ENCODE peak calls at places on chromosomes 11 and 22, in seven cellular contexts. One of them, this sample, is unnamed.

GRCh38 chr11:46333129-46333947 is 13.9 kb upstream of the DGKZ start:
- DNase-seq in choroid plexus epithelial cell: no peak
- DNase-seq in kidney: no peak
- DNase-seq in cardiac muscle cell: no peak
- DNase-seq in AG09309: no peak
- DNase-seq in A549: no peak
- DNase-seq in GM12865: no peak
- DNase-seq in this sample: no peak

GRCh38 chr11:125166903-125167291 is 2.3 kb downstream of the PKNOX2 start:
- DNase-seq in choroid plexus epithelial cell: no peak
- DNase-seq in kidney: no peak
- DNase-seq in cardiac muscle cell: no peak
- DNase-seq in AG09309: no peak
- DNase-seq in A549: no peak
- DNase-seq in GM12865: no peak
- DNase-seq in this sample: no peak

GRCh38 chr11:27933992-27934829 is 173.7 kb downstream of the KIF18A start:
- DNase-seq in choroid plexus epithelial cell: peak
- DNase-seq in kidney: no peak
- DNase-seq in cardiac muscle cell: no peak
- DNase-seq in AG09309: peak
- DNase-seq in A549: peak
- DNase-seq in GM12865: no peak
- DNase-seq in this sample: no peak

GRCh38 chr11:63841554-63841953 is 2.6 kb downstream of the MARK2 start:
- DNase-seq in choroid plexus epithelial cell: peak
- DNase-seq in kidney: no peak
- DNase-seq in cardiac muscle cell: no peak
- DNase-seq in AG09309: no peak
- DNase-seq in A549: no peak
- DNase-seq in GM12865: no peak
- DNase-seq in this sample: no peak

GRCh38 chr11:111663820-111664219 is 61.6 kb downstream of the SIK2 start:
- DNase-seq in choroid plexus epithelial cell: peak
- DNase-seq in kidney: no peak
- DNase-seq in cardiac muscle cell: no peak
- DNase-seq in AG09309: no peak
- DNase-seq in A549: no peak
- DNase-seq in GM12865: no peak
- DNase-seq in this sample: no peak

GRCh38 chr22:50112151-50113118 is 22.6 kb downstream of the MOV10L1 start:
- DNase-seq in choroid plexus epithelial cell: peak
- DNase-seq in kidney: no peak
- DNase-seq in cardiac muscle cell: no peak
- DNase-seq in AG09309: peak
- DNase-seq in A549: no peak
- DNase-seq in GM12865: peak
- DNase-seq in this sample: no peak

GRCh38 chr11:134949121-134949591 is 537.1 kb upstream of the B3GAT1 start:
- DNase-seq in choroid plexus epithelial cell: peak
- DNase-seq in kidney: no peak
- DNase-seq in cardiac muscle cell: no peak
- DNase-seq in AG09309: peak
- DNase-seq in A549: no peak
- DNase-seq in GM12865: no peak
- DNase-seq in this sample: no peak

GRCh38 chr22:37639070-37639760 is at the start of gene SH3BP1:
- DNase-seq in choroid plexus epithelial cell: peak
- DNase-seq in kidney: peak
- DNase-seq in cardiac muscle cell: peak
- DNase-seq in AG09309: no peak
- DNase-seq in A549: no peak
- DNase-seq in GM12865: peak
- DNase-seq in this sample: peak

GRCh38 chr11:1387521-1387920 is 2.2 kb upstream of the BRSK2 start:
- DNase-seq in choroid plexus epithelial cell: no peak
- DNase-seq in kidney: peak
- DNase-seq in cardiac muscle cell: no peak
- DNase-seq in AG09309: no peak
- DNase-seq in A549: no peak
- DNase-seq in GM12865: no peak
- DNase-seq in this sample: no peak

GRCh38 chr22:19940536-19941364 is 822 bp upstream of the COMT start:
- DNase-seq in choroid plexus epithelial cell: no peak
- DNase-seq in kidney: peak
- DNase-seq in cardiac muscle cell: no peak
- DNase-seq in AG09309: no peak
- DNase-seq in A549: peak
- DNase-seq in GM12865: no peak
- DNase-seq in this sample: no peak

GRCh38 chr11:6062691-6063358 is 32.3 kb upstream of the OR56A1 start:
- DNase-seq in choroid plexus epithelial cell: no peak
- DNase-seq in kidney: no peak
- DNase-seq in cardiac muscle cell: no peak
- DNase-seq in AG09309: no peak
- DNase-seq in A549: no peak
- DNase-seq in GM12865: peak
- DNase-seq in this sample: no peak

GRCh38 chr11:129319201-129319600 is 56.4 kb upstream of the BARX2 start:
- DNase-seq in choroid plexus epithelial cell: no peak
- DNase-seq in kidney: no peak
- DNase-seq in cardiac muscle cell: no peak
- DNase-seq in AG09309: no peak
- DNase-seq in A549: no peak
- DNase-seq in GM12865: no peak
- DNase-seq in this sample: no peak

GRCh38 chr11:133835258-133836075 is 9.8 kb downstream of the SPATA19 start:
- DNase-seq in choroid plexus epithelial cell: peak
- DNase-seq in kidney: no peak
- DNase-seq in cardiac muscle cell: peak
- DNase-seq in AG09309: no peak
- DNase-seq in A549: peak
- DNase-seq in GM12865: peak
- DNase-seq in this sample: peak

GRCh38 chr22:48070760-48071159 is 1308.3 kb downstream of the TBC1D22A start:
- DNase-seq in choroid plexus epithelial cell: no peak
- DNase-seq in kidney: no peak
- DNase-seq in cardiac muscle cell: no peak
- DNase-seq in AG09309: no peak
- DNase-seq in A549: no peak
- DNase-seq in GM12865: peak
- DNase-seq in this sample: no peak

GRCh38 chr22:25482868-25483639 is 81.4 kb upstream of the GRK3 start:
- DNase-seq in choroid plexus epithelial cell: no peak
- DNase-seq in kidney: no peak
- DNase-seq in cardiac muscle cell: no peak
- DNase-seq in AG09309: no peak
- DNase-seq in A549: no peak
- DNase-seq in GM12865: no peak
- DNase-seq in this sample: no peak

DNA sequence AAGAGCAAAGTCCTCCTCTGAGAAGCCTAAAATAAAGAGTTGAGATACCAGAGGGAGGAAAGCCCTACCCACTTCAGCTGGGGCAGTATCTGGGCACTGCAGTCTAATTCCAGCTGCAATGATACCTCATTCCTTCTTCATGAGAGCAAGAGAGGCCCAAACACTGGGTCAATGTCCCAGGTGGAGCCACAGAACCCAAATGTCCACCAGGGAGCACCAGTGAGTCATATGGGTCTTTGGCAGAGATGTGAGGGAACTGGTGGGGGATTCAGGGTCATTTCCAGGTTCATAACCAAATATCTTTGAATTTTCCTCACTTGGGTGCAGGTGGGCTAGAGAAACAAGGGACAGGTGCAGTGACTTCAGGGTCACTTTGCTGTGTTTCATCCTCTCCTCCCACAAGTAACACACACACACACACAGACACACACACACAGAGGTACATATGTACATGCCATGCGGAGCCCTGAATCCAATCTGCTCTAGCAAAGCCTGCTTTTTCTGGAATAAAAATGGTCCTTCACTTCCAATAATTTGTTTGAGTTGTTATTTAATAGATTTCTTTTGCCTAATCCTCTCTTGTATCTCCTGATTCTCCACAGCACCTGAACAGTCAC is 585.4 kb downstream of the SOX6 start:
- DNase-seq in choroid plexus epithelial cell: peak
- DNase-seq in kidney: no peak
- DNase-seq in cardiac muscle cell: peak
- DNase-seq in AG09309: no peak
- DNase-seq in A549: peak
- DNase-seq in GM12865: peak
- DNase-seq in this sample: peak
- TF ChIP-seq CTCF in choroid plexus epithelial cell: peak
- TF ChIP-seq CTCF in kidney: peak
- TF ChIP-seq CTCF in cardiac muscle cell: peak
- TF ChIP-seq CTCF in AG09309: peak
- TF ChIP-seq CTCF in A549: peak
- TF ChIP-seq CTCF in GM12865: peak
- TF ChIP-seq CTCF in this sample: peak

GRCh38 chr22:42072606-42073330 is 1.3 kb upstream of the PHETA2 start:
- DNase-seq in choroid plexus epithelial cell: no peak
- DNase-seq in kidney: no peak
- DNase-seq in cardiac muscle cell: peak
- DNase-seq in AG09309: no peak
- DNase-seq in A549: no peak
- DNase-seq in GM12865: peak
- DNase-seq in this sample: no peak
- TF ChIP-seq CTCF in choroid plexus epithelial cell: peak
- TF ChIP-seq CTCF in kidney: no peak
- TF ChIP-seq CTCF in cardiac muscle cell: no peak
- TF ChIP-seq CTCF in AG09309: peak
- TF ChIP-seq CTCF in A549: no peak
- TF ChIP-seq CTCF in GM12865: no peak
- TF ChIP-seq CTCF in this sample: no peak

DNA sequence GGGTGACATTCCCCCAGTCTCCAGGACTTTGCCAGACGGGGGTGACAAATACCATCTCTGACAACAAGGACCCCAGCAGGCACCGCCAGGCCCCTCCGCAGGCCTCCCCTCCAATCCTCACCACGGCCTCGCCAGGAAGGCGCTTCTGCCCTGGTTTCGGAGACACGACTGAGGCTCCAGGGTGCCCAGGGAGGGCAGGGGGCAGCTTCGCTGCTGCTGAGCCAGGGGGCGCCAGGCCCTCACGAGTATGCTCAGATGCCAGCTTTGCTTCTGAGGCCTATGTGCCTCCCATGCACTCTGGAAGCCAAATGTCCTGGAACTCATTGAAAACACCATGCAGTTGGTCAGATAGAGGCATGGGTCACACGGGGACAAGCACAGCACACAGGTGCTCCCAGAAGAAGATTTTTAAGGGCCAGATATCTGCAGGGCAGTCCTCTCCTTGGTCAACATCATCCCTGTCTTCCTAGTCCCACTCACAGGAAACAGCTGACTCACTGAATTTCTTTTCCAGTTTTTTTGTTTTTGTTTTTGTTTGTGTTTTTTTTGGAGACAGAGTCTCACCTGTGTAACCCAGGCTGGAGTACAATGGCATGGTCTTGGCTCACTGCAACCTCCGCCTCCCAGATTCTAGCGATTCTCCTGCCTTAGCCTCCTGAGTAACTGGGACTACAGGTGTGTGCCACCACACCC is 19.9 kb downstream of the BID start:
- DNase-seq in choroid plexus epithelial cell: no peak
- DNase-seq in kidney: no peak
- DNase-seq in cardiac muscle cell: no peak
- DNase-seq in AG09309: no peak
- DNase-seq in A549: no peak
- DNase-seq in GM12865: peak
- DNase-seq in this sample: no peak
- TF ChIP-seq CTCF in choroid plexus epithelial cell: peak
- TF ChIP-seq CTCF in kidney: peak
- TF ChIP-seq CTCF in cardiac muscle cell: peak
- TF ChIP-seq CTCF in AG09309: peak
- TF ChIP-seq CTCF in A549: no peak
- TF ChIP-seq CTCF in GM12865: peak
- TF ChIP-seq CTCF in this sample: no peak

GRCh38 chr11:119134389-119134978 is 13.1 kb downstream of the HINFP start:
- DNase-seq in choroid plexus epithelial cell: peak
- DNase-seq in kidney: no peak
- DNase-seq in cardiac muscle cell: no peak
- DNase-seq in AG09309: no peak
- DNase-seq in A549: peak
- DNase-seq in GM12865: no peak
- DNase-seq in this sample: no peak
- TF ChIP-seq CTCF in choroid plexus epithelial cell: peak
- TF ChIP-seq CTCF in kidney: peak
- TF ChIP-seq CTCF in cardiac muscle cell: peak
- TF ChIP-seq CTCF in AG09309: peak
- TF ChIP-seq CTCF in A549: peak
- TF ChIP-seq CTCF in GM12865: peak
- TF ChIP-seq CTCF in this sample: peak

GRCh38 chr11:119314748-119315138 is 2.2 kb downstream of the MCAM start:
- DNase-seq in choroid plexus epithelial cell: no peak
- DNase-seq in kidney: no peak
- DNase-seq in cardiac muscle cell: no peak
- DNase-seq in AG09309: no peak
- DNase-seq in A549: no peak
- DNase-seq in GM12865: no peak
- DNase-seq in this sample: no peak

GRCh38 chr11:119317592-119318239 is 786 bp upstream of the MCAM start:
- DNase-seq in choroid plexus epithelial cell: no peak
- DNase-seq in kidney: no peak
- DNase-seq in cardiac muscle cell: no peak
- DNase-seq in AG09309: no peak
- DNase-seq in A549: no peak
- DNase-seq in GM12865: no peak
- DNase-seq in this sample: no peak

GRCh38 chr11:119316729-119317591 is at the start of gene MCAM:
- DNase-seq in choroid plexus epithelial cell: peak
- DNase-seq in kidney: peak
- DNase-seq in cardiac muscle cell: peak
- DNase-seq in AG09309: no peak
- DNase-seq in A549: no peak
- DNase-seq in GM12865: peak
- DNase-seq in this sample: peak

GRCh38 chr11:119316017-119316728 is 757 bp downstream of the MCAM start:
- DNase-seq in choroid plexus epithelial cell: no peak
- DNase-seq in kidney: peak
- DNase-seq in cardiac muscle cell: peak
- DNase-seq in AG09309: no peak
- DNase-seq in A549: no peak
- DNase-seq in GM12865: no peak
- DNase-seq in this sample: no peak

GRCh38 chr11:119315139-119316016 is 1.6 kb downstream of the MCAM start:
- DNase-seq in choroid plexus epithelial cell: no peak
- DNase-seq in kidney: no peak
- DNase-seq in cardiac muscle cell: peak
- DNase-seq in AG09309: no peak
- DNase-seq in A549: no peak
- DNase-seq in GM12865: peak
- DNase-seq in this sample: no peak
- TF ChIP-seq CTCF in choroid plexus epithelial cell: no peak
- TF ChIP-seq CTCF in kidney: no peak
- TF ChIP-seq CTCF in cardiac muscle cell: no peak
- TF ChIP-seq CTCF in AG09309: no peak
- TF ChIP-seq CTCF in A549: no peak
- TF ChIP-seq CTCF in GM12865: no peak
- TF ChIP-seq CTCF in this sample: no peak

DNA sequence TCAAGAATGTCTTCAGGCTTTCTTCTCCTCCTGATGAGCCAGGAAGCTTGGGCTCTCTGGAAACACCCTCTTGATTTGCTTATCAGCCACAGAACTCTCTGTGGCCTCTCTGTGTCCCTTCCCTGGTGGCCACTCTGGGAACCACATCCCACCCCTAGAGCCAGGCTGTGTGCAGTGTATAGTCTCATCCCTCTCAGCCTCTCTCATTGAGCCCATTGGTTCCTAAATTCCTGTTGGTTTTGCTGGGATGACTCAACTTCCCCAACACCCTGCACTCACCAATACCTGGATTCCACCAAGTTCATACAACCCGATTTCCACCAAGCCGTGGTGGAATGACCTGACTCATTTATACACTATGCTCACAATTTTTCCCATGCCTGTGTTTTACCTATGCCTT is 5.2 kb downstream of the IRAG1 start:
- DNase-seq in choroid plexus epithelial cell: no peak
- DNase-seq in kidney: no peak
- DNase-seq in cardiac muscle cell: no peak
- DNase-seq in AG09309: no peak
- DNase-seq in A549: peak
- DNase-seq in GM12865: peak
- DNase-seq in this sample: no peak
- TF ChIP-seq CTCF in choroid plexus epithelial cell: peak
- TF ChIP-seq CTCF in kidney: no peak
- TF ChIP-seq CTCF in cardiac muscle cell: peak
- TF ChIP-seq CTCF in AG09309: peak
- TF ChIP-seq CTCF in A549: no peak
- TF ChIP-seq CTCF in GM12865: peak
- TF ChIP-seq CTCF in this sample: peak